ENCODE peak calls at places on chromosomes 4 and X, in four cellular contexts. H is tibial artery, W is endothelial cell of umbilical vein, G is endodermal cell. A is an unnamed sample.

GRCh38 chr4:178333355-178333754 is 891.1 kb upstream of the AGA start:
- DNase-seq in H (no peak), W (no peak), G (no peak), A (no peak)

GRCh38 chr4:159206427-159206871 is 103.6 kb downstream of the RAPGEF2 start:
- DNase-seq in H (no peak), W (peak), G (no peak), A (no peak)

GRCh38 chrX:37608156-37608555 is 36.7 kb downstream of the LANCL3 start:
- DNase-seq in H (no peak), W (no peak), G (peak), A (no peak)

GRCh38 chrX:39827959-39828358 is 269.8 kb downstream of the BCOR start:
- DNase-seq in H (no peak), W (no peak), G (no peak), A (no peak)

GRCh38 chr4:189278559-189279165 is 662.0 kb upstream of the FRG1 start:
- DNase-seq in H (no peak), W (no peak), G (no peak), A (no peak)

GRCh38 chr4:1494416-1495315 is 88.4 kb upstream of the NKX1-1 start:
- DNase-seq in H (peak), W (no peak), G (no peak), A (no peak)

GRCh38 chrX:71128915-71129765 is 10.7 kb downstream of the MED12 start:
- DNase-seq in H (peak), W (peak), G (peak), A (peak)

GRCh38 chr4:173195708-173196107 is 27.1 kb downstream of the GALNT7 start:
- DNase-seq in H (no peak), W (no peak), G (no peak), A (no peak)

GRCh38 chr4:52172166-52172565 is 121.1 kb downstream of the SPATA18 start:
- DNase-seq in H (no peak), W (no peak), G (no peak), A (no peak)

GRCh38 chrX:148567229-148567628 is 66.8 kb downstream of the AFF2 start:
- DNase-seq in H (no peak), W (no peak), G (no peak), A (no peak)

DNA sequence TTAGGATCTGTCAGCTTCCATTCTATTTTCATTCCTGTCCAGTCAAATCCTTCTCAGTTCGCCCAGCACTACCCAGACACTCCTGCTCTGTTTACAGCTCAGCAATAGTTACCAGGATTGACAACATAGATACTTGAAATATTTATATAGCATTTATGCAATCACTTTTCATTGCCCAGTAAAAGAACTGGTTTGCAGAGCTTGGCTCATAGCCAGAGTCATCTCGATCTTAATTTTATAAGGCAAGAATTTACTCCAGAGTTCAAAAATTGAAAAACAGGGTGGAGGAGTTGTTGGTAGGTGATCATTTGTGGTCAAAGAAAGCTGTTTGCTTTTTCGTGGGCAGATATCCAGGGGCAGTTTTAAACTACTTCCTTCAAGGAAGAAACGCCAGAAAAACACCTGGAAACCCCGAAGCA is 9.0 kb upstream of the BMP3 start:
- DNase-seq in H (no peak), W (no peak), G (no peak), A (no peak)
- H3K27ac ChIP-seq in H (no peak), W (no peak), G (no peak), A (no peak)

DNA sequence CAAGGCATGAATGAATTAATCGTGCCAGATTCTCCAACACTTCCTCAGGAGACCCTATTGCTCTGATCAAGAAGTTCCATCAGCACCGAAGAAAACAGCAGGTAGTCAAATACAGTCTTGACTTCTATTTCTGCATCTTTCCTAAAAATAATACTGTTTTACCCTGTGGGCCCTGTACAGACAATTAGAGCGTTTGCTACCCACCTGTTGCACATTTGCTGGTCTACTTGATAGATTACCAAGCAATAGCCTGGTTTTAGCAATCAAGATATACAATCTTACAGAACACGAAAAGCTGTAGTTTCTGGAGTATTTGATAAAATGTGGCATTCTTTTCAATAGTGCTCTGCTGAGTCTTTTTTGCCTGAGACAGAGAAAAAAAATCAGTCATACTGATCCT is 12.3 kb downstream of the GPR174 start:
- DNase-seq in H (no peak), W (no peak), G (no peak), A (no peak)
- H3K27ac ChIP-seq in H (no peak), W (no peak), G (no peak), A (no peak)

DNA sequence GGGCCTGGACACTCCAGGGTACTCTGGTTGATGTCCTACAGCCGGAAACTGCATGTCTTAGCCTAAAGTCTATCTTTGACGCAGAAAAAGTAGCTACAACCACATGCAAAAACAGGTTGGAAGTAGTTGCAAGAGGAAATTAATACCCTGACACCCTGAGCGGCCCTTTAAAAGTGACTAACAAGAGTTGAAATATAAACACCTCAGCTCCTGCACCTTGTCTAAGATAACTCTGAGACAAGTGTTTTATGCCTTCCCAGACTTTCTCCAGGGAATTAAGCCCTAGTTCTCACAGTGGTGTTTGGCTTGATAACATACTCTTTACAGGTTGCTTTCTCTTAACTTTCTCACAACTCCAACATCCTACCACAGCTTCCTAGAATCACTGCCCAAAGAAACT is 943.1 kb downstream of the DMD start:
- DNase-seq in H (no peak), W (no peak), G (no peak), A (no peak)
- H3K27ac ChIP-seq in H (no peak), W (no peak), G (no peak), A (no peak)

DNA sequence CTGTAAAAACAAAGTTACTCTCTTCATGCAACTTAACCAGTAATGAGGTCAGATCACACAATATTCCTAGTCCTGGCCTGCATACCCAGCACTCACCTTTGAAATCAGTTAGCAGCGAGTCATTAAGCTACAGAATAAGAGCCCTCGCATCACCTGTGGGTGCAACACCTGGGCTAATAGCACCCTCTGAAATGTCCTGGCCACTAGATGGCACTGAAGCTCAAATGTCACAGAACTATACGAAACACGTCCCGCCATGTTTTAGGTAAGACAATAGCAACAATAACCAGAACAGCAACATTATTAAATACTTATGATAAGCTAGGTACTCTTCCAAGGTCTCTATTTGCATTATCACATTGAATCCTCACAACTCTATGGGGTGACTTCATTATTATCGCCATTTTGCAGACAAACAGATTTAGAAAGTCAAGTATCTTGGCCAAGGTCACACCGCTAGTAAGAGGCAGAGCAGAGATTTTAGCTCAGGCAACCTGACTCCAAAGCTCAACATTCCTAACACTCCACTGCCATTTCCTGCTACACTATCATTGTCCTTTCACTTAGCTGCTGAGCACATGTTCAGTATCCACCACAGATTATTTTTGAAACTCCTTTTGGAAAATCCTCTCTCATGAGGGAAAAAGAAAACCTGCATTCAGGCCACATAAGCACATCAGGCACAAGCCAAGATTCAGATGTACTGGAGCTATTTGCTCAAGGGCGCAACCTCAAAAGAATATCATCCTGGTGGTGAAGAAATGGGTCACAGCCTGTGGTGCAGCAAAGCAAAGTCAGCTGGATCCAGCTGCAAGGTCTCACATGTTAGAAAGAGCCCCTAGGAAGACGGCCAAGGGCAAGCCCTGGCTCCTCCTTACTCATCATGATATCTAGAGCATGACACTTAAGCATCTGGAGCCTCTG is 59.5 kb upstream of the KDR start:
- DNase-seq in H (no peak), W (no peak), G (peak), A (peak)
- H3K27ac ChIP-seq in H (no peak), W (peak), G (no peak), A (peak)

GRCh38 chr4:12716896-12717295 is 767.2 kb downstream of the RAB28 start:
- DNase-seq in H (no peak), W (no peak), G (no peak), A (no peak)
- H3K27ac ChIP-seq in H (no peak), W (no peak), G (no peak), A (no peak)

GRCh38 chr4:8188743-8189550 is 10.1 kb upstream of the SH3TC1 start:
- DNase-seq in H (peak), W (no peak), G (no peak), A (no peak)
- H3K27ac ChIP-seq in H (peak), W (peak), G (no peak), A (peak)

GRCh38 chrX:134622813-134623185 is 35.5 kb downstream of the PLAC1 start:
- DNase-seq in H (no peak), W (no peak), G (no peak), A (no peak)
- H3K27ac ChIP-seq in H (no peak), W (peak), G (no peak), A (peak)

DNA sequence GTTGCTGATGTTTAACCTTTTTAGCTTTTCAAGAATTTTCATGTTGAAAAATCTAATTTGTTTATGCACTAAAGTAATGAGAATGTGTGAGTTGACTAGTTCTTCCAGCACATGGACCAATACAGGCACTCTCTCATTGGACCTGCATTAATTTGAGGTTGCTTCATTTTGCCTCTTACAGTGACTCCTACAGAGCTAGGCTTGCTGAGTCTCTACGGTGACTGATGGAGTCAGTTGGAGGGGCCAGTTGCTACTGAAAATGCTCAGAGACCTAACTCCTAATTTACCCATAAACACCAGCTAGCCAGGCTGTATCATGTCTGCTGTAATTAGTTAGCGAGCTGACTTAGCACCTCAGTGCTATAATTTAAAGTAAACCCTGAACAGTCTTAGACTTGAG is 10.9 kb downstream of the MTHFD2L start:
- DNase-seq in H (no peak), W (no peak), G (no peak), A (no peak)
- H3K27ac ChIP-seq in H (no peak), W (no peak), G (no peak), A (no peak)

GRCh38 chr4:47914926-47915237 is 499 bp upstream of the NFXL1 start:
- DNase-seq in H (no peak), W (no peak), G (no peak), A (no peak)

GRCh38 chr4:47915378-47915777 is 995 bp upstream of the NFXL1 start:
- DNase-seq in H (no peak), W (peak), G (no peak), A (no peak)

GRCh38 chr4:47913328-47913727 is 1.1 kb downstream of the NFXL1 start:
- DNase-seq in H (no peak), W (peak), G (no peak), A (no peak)

GRCh38 chr4:47913858-47914218 is 545 bp downstream of the NFXL1 start:
- DNase-seq in H (peak), W (no peak), G (peak), A (peak)

DNA sequence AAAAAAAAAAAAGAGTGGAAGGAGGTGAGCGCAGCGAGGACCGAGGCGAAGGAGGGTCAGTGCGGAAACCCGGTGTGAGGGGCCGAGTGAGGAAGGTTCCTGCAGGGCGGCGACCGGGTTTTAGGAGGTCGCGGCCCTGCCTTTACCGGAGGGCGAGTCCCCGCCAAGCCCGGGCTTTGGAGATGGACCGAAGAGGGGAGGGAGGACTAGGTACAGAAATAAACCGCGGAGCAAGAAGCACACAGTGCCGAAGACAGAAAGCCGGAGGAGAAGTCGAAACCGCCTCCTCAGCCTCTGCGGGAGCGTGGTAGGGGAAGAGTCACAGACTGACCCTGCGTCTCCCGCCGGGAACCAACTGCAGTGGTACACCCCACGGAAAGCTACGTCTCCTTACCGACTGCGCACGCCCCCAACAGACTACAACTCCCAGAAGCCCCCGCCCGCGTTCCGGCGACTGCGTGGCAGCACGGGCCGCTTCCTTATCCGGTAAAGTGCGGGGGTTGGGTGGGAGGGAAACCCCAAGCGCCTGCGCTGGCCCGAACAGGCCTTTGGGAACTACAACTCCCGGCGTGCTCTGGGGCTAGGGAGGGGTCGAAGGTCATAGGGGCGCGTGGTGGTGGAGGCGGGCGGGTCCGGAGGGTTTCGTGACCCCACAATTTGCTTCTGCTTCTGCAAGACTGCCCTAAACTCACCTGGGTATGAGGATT is at the start of gene NFXL1:
- DNase-seq in H (peak), W (peak), G (peak), A (peak)
- H3K27ac ChIP-seq in H (peak), W (peak), G (peak), A (peak)

GRCh38 chr4:38664704-38665401 is 854 bp downstream of the KLF3 start:
- DNase-seq in H (peak), W (peak), G (peak), A (peak)

GRCh38 chr4:38668203-38668602 is 4.2 kb downstream of the KLF3 start:
- DNase-seq in H (no peak), W (no peak), G (no peak), A (no peak)

GRCh38 chr4:38667005-38667771 is 3.2 kb downstream of the KLF3 start:
- DNase-seq in H (peak), W (peak), G (peak), A (peak)

GRCh38 chr4:38663801-38664703 is at the start of gene KLF3:
- DNase-seq in H (peak), W (peak), G (peak), A (peak)

DNA sequence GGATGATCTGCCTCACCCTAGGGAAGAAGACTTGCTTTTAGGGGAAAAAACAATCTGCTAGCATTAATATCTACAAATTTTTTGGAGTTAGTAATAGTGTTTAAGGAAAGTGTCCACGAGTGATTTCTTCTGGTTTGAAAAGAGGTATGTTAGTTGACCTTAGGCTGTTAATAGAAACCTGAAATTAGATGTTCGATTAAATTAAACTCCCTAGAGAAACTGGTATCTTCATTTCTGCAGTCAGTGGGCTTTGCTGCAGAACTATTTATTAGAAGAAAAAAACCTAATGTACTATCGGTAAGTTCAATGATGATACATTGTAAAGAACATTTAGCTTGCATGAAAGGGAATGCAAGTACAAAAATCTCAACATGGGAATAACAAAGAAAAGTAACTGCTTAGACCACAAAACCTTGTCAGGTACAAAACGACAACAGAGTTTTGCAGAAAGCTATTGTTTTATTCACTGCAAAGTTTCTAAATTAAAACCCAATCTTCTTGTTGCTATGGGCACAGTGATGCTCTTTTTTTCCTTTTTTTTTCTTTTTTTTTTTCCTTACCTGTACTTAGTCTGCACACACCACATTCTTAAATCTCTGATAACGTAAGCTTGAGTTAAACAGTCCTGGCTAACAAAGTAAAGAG is 2.0 kb downstream of the KLF3 start:
- DNase-seq in H (no peak), W (peak), G (no peak), A (no peak)
- H3K27ac ChIP-seq in H (peak), W (peak), G (peak), A (peak)

A was measured in A549.